ENCODE peak calls at places on chromosomes 12 and 14, in seven cellular contexts. One of them, this sample, is unnamed.

GRCh38 chr12:77031745-77032144 is 33.6 kb downstream of the E2F7 start:
- DNase-seq in A549: no peak
- DNase-seq in GM12865: no peak
- DNase-seq in heart left ventricle: no peak
- DNase-seq in upper lobe of left lung: no peak
- DNase-seq in AG09319: no peak
- DNase-seq in WERI-Rb-1: no peak
- DNase-seq in this sample: no peak

GRCh38 chr12:120944645-120945217 is 33.6 kb upstream of the HNF1A start:
- DNase-seq in A549: peak
- DNase-seq in GM12865: peak
- DNase-seq in heart left ventricle: peak
- DNase-seq in upper lobe of left lung: peak
- DNase-seq in AG09319: no peak
- DNase-seq in WERI-Rb-1: peak
- DNase-seq in this sample: no peak

GRCh38 chr12:59595557-59596231 is at the start of gene SLC16A7:
- DNase-seq in A549: peak
- DNase-seq in GM12865: peak
- DNase-seq in heart left ventricle: peak
- DNase-seq in upper lobe of left lung: peak
- DNase-seq in AG09319: peak
- DNase-seq in WERI-Rb-1: peak
- DNase-seq in this sample: peak

GRCh38 chr12:53659609-53660008 is 16.3 kb downstream of the ATP5MC2 start:
- DNase-seq in A549: no peak
- DNase-seq in GM12865: no peak
- DNase-seq in heart left ventricle: no peak
- DNase-seq in upper lobe of left lung: no peak
- DNase-seq in AG09319: no peak
- DNase-seq in WERI-Rb-1: no peak
- DNase-seq in this sample: no peak

GRCh38 chr14:100028990-100029677 is 36.1 kb upstream of the EVL start:
- DNase-seq in A549: peak
- DNase-seq in GM12865: no peak
- DNase-seq in heart left ventricle: no peak
- DNase-seq in upper lobe of left lung: no peak
- DNase-seq in AG09319: no peak
- DNase-seq in WERI-Rb-1: no peak
- DNase-seq in this sample: no peak

GRCh38 chr12:27521066-27521465 is 2.9 kb upstream of the PPFIBP1 start:
- DNase-seq in A549: no peak
- DNase-seq in GM12865: no peak
- DNase-seq in heart left ventricle: no peak
- DNase-seq in upper lobe of left lung: no peak
- DNase-seq in AG09319: no peak
- DNase-seq in WERI-Rb-1: no peak
- DNase-seq in this sample: no peak

GRCh38 chr12:40446385-40446784 is 221.6 kb downstream of the LRRK2 start:
- DNase-seq in A549: peak
- DNase-seq in GM12865: peak
- DNase-seq in heart left ventricle: no peak
- DNase-seq in upper lobe of left lung: no peak
- DNase-seq in AG09319: no peak
- DNase-seq in WERI-Rb-1: no peak
- DNase-seq in this sample: no peak

GRCh38 chr12:94488449-94488848 is 28.8 kb upstream of the CEP83 start:
- DNase-seq in A549: no peak
- DNase-seq in GM12865: peak
- DNase-seq in heart left ventricle: no peak
- DNase-seq in upper lobe of left lung: no peak
- DNase-seq in AG09319: no peak
- DNase-seq in WERI-Rb-1: no peak
- DNase-seq in this sample: no peak

GRCh38 chr12:57135487-57135886 is 7.2 kb downstream of the LRP1 start:
- DNase-seq in A549: no peak
- DNase-seq in GM12865: no peak
- DNase-seq in heart left ventricle: no peak
- DNase-seq in upper lobe of left lung: no peak
- DNase-seq in AG09319: peak
- DNase-seq in WERI-Rb-1: no peak
- DNase-seq in this sample: no peak

GRCh38 chr12:54412348-54412747 is 6.7 kb downstream of the ITGA5 start:
- DNase-seq in A549: no peak
- DNase-seq in GM12865: no peak
- DNase-seq in heart left ventricle: peak
- DNase-seq in upper lobe of left lung: no peak
- DNase-seq in AG09319: no peak
- DNase-seq in WERI-Rb-1: no peak
- DNase-seq in this sample: no peak

DNA sequence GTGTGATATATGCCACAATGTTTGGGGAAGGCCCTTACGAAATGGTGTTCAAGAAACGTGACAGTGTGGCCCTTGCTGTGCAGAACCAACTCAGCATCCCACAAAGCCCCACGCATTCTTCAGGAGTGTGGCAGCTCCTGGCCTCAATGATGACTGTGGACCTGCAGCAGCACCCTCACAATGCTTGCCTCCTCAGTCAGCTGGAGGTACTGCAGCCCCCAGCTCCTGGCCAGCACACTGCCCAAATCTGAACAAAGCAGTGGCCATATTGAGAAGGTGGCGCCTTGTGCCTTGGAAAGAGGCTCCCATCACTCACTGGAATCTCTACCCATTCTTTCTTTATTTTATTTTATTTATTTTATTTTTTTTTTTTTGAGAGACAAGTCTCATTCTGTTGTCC is 10.4 kb downstream of the POLE2 start:
- DNase-seq in A549: peak
- DNase-seq in GM12865: no peak
- DNase-seq in heart left ventricle: no peak
- DNase-seq in upper lobe of left lung: no peak
- DNase-seq in AG09319: no peak
- DNase-seq in WERI-Rb-1: no peak
- DNase-seq in this sample: no peak
- TF ChIP-seq CTCF in A549: no peak
- TF ChIP-seq CTCF in GM12865: peak
- TF ChIP-seq CTCF in heart left ventricle: no peak
- TF ChIP-seq CTCF in upper lobe of left lung: no peak
- TF ChIP-seq CTCF in AG09319: no peak
- TF ChIP-seq CTCF in WERI-Rb-1: peak
- TF ChIP-seq CTCF in this sample: no peak

GRCh38 chr14:37122919-37123639 is 49.3 kb downstream of the SLC25A21 start:
- DNase-seq in A549: no peak
- DNase-seq in GM12865: no peak
- DNase-seq in heart left ventricle: no peak
- DNase-seq in upper lobe of left lung: no peak
- DNase-seq in AG09319: no peak
- DNase-seq in WERI-Rb-1: no peak
- DNase-seq in this sample: no peak

GRCh38 chr14:37122288-37122687 is 50.1 kb downstream of the SLC25A21 start:
- DNase-seq in A549: peak
- DNase-seq in GM12865: no peak
- DNase-seq in heart left ventricle: no peak
- DNase-seq in upper lobe of left lung: no peak
- DNase-seq in AG09319: no peak
- DNase-seq in WERI-Rb-1: no peak
- DNase-seq in this sample: no peak

GRCh38 chr14:37118673-37119366 is 53.6 kb downstream of the SLC25A21 start:
- DNase-seq in A549: no peak
- DNase-seq in GM12865: no peak
- DNase-seq in heart left ventricle: no peak
- DNase-seq in upper lobe of left lung: no peak
- DNase-seq in AG09319: no peak
- DNase-seq in WERI-Rb-1: no peak
- DNase-seq in this sample: no peak

GRCh38 chr14:37129047-37129446 is 43.4 kb downstream of the SLC25A21 start:
- DNase-seq in A549: no peak
- DNase-seq in GM12865: no peak
- DNase-seq in heart left ventricle: no peak
- DNase-seq in upper lobe of left lung: no peak
- DNase-seq in AG09319: no peak
- DNase-seq in WERI-Rb-1: no peak
- DNase-seq in this sample: no peak

DNA sequence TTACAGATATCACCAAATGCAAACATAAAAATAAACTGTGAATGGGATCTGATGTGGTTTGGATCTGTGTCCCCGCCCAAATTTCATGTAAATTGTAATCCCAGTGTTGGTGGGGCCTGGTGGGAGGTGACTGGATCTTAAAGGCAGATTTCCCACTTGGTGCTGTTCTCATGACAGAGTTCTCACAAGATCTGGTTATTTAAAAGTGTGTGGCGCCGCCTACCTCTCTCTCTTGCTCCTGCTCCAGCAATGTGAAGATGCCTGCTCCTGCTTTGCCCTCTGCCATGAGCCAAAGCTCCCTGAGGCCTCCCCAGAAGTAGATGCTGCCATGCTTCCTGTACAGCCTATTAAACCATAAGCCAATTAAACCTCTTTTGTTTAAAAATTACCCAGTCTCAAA is 47.8 kb downstream of the SLC25A21 start:
- DNase-seq in A549: no peak
- DNase-seq in GM12865: peak
- DNase-seq in heart left ventricle: no peak
- DNase-seq in upper lobe of left lung: no peak
- DNase-seq in AG09319: no peak
- DNase-seq in WERI-Rb-1: no peak
- DNase-seq in this sample: no peak
- TF ChIP-seq CTCF in A549: peak
- TF ChIP-seq CTCF in GM12865: no peak
- TF ChIP-seq CTCF in heart left ventricle: no peak
- TF ChIP-seq CTCF in upper lobe of left lung: no peak
- TF ChIP-seq CTCF in AG09319: no peak
- TF ChIP-seq CTCF in WERI-Rb-1: no peak
- TF ChIP-seq CTCF in this sample: peak

GRCh38 chr14:20655851-20656250 is 14.4 kb upstream of the OR6S1 start:
- DNase-seq in A549: no peak
- DNase-seq in GM12865: no peak
- DNase-seq in heart left ventricle: no peak
- DNase-seq in upper lobe of left lung: no peak
- DNase-seq in AG09319: no peak
- DNase-seq in WERI-Rb-1: no peak
- DNase-seq in this sample: no peak

GRCh38 chr14:20656274-20656673 is 14.8 kb upstream of the OR6S1 start:
- DNase-seq in A549: no peak
- DNase-seq in GM12865: no peak
- DNase-seq in heart left ventricle: no peak
- DNase-seq in upper lobe of left lung: no peak
- DNase-seq in AG09319: no peak
- DNase-seq in WERI-Rb-1: no peak
- DNase-seq in this sample: no peak

GRCh38 chr14:20658246-20658645 is 16.8 kb upstream of the OR6S1 start:
- DNase-seq in A549: no peak
- DNase-seq in GM12865: no peak
- DNase-seq in heart left ventricle: no peak
- DNase-seq in upper lobe of left lung: no peak
- DNase-seq in AG09319: no peak
- DNase-seq in WERI-Rb-1: no peak
- DNase-seq in this sample: no peak

GRCh38 chr14:20659813-20660395 is 18.4 kb upstream of the OR6S1 start:
- DNase-seq in A549: no peak
- DNase-seq in GM12865: no peak
- DNase-seq in heart left ventricle: no peak
- DNase-seq in upper lobe of left lung: no peak
- DNase-seq in AG09319: no peak
- DNase-seq in WERI-Rb-1: no peak
- DNase-seq in this sample: no peak

DNA sequence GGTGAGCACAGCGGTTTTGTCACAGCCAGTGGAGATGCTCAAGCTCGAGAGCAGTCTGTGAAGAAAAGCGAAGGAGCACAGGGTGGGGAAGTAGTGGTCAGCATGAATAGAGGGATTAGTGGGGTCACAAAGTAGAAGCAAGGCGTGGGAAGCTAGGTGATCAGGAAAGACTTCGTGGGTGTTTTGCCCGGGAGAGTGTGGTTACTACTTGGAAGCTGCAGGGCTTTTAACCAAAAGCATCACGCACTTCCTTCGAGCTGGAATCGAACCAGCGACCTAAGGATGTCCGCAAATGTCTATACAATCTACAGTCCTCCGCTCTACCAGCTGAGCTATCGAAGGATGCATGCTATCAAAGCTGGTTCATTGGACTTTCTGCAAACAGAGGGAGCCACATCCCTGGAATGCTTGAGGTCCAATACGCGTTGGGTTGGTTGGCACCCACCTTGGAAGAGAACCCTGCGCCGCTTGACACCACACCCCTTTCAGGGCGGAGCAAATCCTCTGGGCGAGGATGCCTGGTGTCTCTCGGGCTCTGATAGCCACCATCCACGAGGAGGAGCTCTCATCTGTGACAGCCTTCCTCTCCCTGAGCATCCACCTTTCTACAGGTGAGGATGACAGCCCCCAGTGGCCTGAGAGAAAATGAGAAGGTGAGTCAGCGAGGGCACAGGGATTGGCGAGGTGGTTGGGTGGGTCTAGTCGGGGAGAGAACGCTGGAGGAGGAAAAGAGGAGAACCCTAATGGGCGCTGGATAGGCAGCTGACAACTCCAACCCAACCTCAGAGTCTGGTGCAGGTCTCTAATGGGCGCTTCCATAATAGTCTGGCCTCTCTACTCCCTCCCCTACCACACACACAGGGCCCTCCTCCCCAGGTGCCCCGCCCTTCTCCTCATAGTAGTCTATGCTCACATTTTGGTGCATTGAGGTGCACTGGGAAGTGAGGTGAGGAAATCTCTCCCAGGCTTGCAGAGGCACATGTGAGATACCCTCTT is 16.0 kb upstream of the OR6S1 start:
- DNase-seq in A549: peak
- DNase-seq in GM12865: peak
- DNase-seq in heart left ventricle: no peak
- DNase-seq in upper lobe of left lung: no peak
- DNase-seq in AG09319: no peak
- DNase-seq in WERI-Rb-1: no peak
- DNase-seq in this sample: peak
- TF ChIP-seq CTCF in A549: peak
- TF ChIP-seq CTCF in GM12865: peak
- TF ChIP-seq CTCF in heart left ventricle: no peak
- TF ChIP-seq CTCF in upper lobe of left lung: no peak
- TF ChIP-seq CTCF in AG09319: no peak
- TF ChIP-seq CTCF in WERI-Rb-1: no peak
- TF ChIP-seq CTCF in this sample: peak

GRCh38 chr14:21269252-21270046 is at the start of gene HNRNPC:
- DNase-seq in A549: peak
- DNase-seq in GM12865: peak
- DNase-seq in heart left ventricle: peak
- DNase-seq in upper lobe of left lung: peak
- DNase-seq in AG09319: peak
- DNase-seq in WERI-Rb-1: peak
- DNase-seq in this sample: peak
- TF ChIP-seq CTCF in A549: no peak
- TF ChIP-seq CTCF in GM12865: no peak
- TF ChIP-seq CTCF in heart left ventricle: no peak
- TF ChIP-seq CTCF in upper lobe of left lung: no peak
- TF ChIP-seq CTCF in AG09319: no peak
- TF ChIP-seq CTCF in WERI-Rb-1: no peak
- TF ChIP-seq CTCF in this sample: no peak

GRCh38 chr12:51419473-51420228 is 5.0 kb upstream of the SLC4A8 start:
- DNase-seq in A549: peak
- DNase-seq in GM12865: no peak
- DNase-seq in heart left ventricle: no peak
- DNase-seq in upper lobe of left lung: no peak
- DNase-seq in AG09319: no peak
- DNase-seq in WERI-Rb-1: no peak
- DNase-seq in this sample: no peak
- TF ChIP-seq CTCF in A549: no peak
- TF ChIP-seq CTCF in GM12865: no peak
- TF ChIP-seq CTCF in heart left ventricle: no peak
- TF ChIP-seq CTCF in upper lobe of left lung: no peak
- TF ChIP-seq CTCF in AG09319: no peak
- TF ChIP-seq CTCF in WERI-Rb-1: no peak
- TF ChIP-seq CTCF in this sample: peak

GRCh38 chr14:26730929-26731618 is 133.2 kb upstream of the NOVA1 start:
- DNase-seq in A549: no peak
- DNase-seq in GM12865: no peak
- DNase-seq in heart left ventricle: no peak
- DNase-seq in upper lobe of left lung: no peak
- DNase-seq in AG09319: no peak
- DNase-seq in WERI-Rb-1: peak
- DNase-seq in this sample: no peak
- TF ChIP-seq CTCF in A549: peak
- TF ChIP-seq CTCF in GM12865: no peak
- TF ChIP-seq CTCF in heart left ventricle: no peak
- TF ChIP-seq CTCF in upper lobe of left lung: no peak
- TF ChIP-seq CTCF in AG09319: peak
- TF ChIP-seq CTCF in WERI-Rb-1: peak
- TF ChIP-seq CTCF in this sample: peak

This sample was measured in LNCaP clone FGC.